ENCODE peak calls at places on chromosomes 16 and 17, in eight cellular contexts. H, N, K, P, W, J, S and C are unnamed samples.

GRCh38 chr16:53098526-53099317 is 43.9 kb downstream of the CHD9 start:
- DNase-seq in H (peak; percentile 15), N (peak; percentile 59), K (peak; percentile 44), P (peak; percentile 95), W (peak; percentile 72), J (peak; percentile 57), S (peak; percentile 89), C (peak; percentile 59)

GRCh38 chr16:81210807-81211206 is 27.7 kb upstream of the BCO1 start:
- DNase-seq in H (no peak), N (no peak), K (no peak), P (no peak), W (no peak), J (no peak), S (no peak), C (no peak)

GRCh38 chr17:56821847-56822534 is 11.7 kb downstream of the C17orf67 start:
- DNase-seq in H (no peak), N (no peak), K (no peak), P (no peak), W (no peak), J (no peak), S (no peak), C (no peak)

GRCh38 chr16:53504161-53504663 is 1.2 kb upstream of the AKTIP start:
- DNase-seq in H (no peak), N (no peak), K (no peak), P (peak; percentile 75), W (no peak), J (peak; percentile 30), S (peak; percentile 60), C (no peak)

GRCh38 chr17:20998571-20999043 is 44.2 kb downstream of the USP22 start:
- DNase-seq in H (no peak), N (no peak), K (no peak), P (no peak), W (no peak), J (no peak), S (no peak), C (no peak)

GRCh38 chr16:50683689-50684374 is 2.7 kb upstream of the SNX20 start:
- DNase-seq in H (no peak), N (no peak), K (no peak), P (no peak), W (peak; percentile 77), J (peak; percentile 67), S (no peak), C (no peak)

GRCh38 chr16:57143125-57143965 is 42.5 kb downstream of the PSME3IP1 start:
- DNase-seq in H (no peak), N (no peak), K (no peak), P (no peak), W (no peak), J (no peak), S (no peak), C (no peak)

GRCh38 chr16:3857189-3858013 is 23.1 kb downstream of the CREBBP start:
- DNase-seq in H (no peak), N (no peak), K (no peak), P (no peak), W (no peak), J (no peak), S (no peak), C (peak; percentile 37)

GRCh38 chr17:49227436-49228261 is 2.9 kb downstream of the PHOSPHO1 start:
- DNase-seq in H (peak; percentile 78), N (peak; percentile 88), K (peak; percentile 91), P (peak; percentile 87), W (peak; percentile 81), J (peak; percentile 82), S (peak; percentile 78), C (peak; percentile 73)